ENCODE peak calls at places on chromosomes 3 and 15, in eight cellular contexts. K, T, B, N, Q, X, S and H are unnamed samples.

GRCh38 chr3:106006001-106006400 is 137.2 kb upstream of the CBLB start:
- DNase-seq in K (no peak), T (no peak), B (peak; percentile 87), N (no peak), Q (no peak), X (no peak), S (no peak), H (no peak)

GRCh38 chr3:50167069-50167781 is 12.1 kb downstream of the SEMA3F start:
- DNase-seq in K (no peak), T (peak; percentile 46), B (peak; percentile 36), N (no peak), Q (no peak), X (no peak), S (no peak), H (no peak)

GRCh38 chr15:65101891-65102708 is 12.9 kb downstream of the UBAP1L start:
- DNase-seq in K (no peak), T (peak; percentile 61), B (no peak), N (no peak), Q (no peak), X (no peak), S (no peak), H (no peak)

GRCh38 chr15:31274496-31275330 is 51.9 kb upstream of the KLF13 start:
- DNase-seq in K (no peak), T (peak; percentile 0), B (peak; percentile 3), N (no peak), Q (no peak), X (no peak), S (peak; percentile 15), H (peak; percentile 5)

GRCh38 chr3:161991901-161992300 is 495.3 kb downstream of the OTOL1 start:
- DNase-seq in K (no peak), T (no peak), B (no peak), N (no peak), Q (no peak), X (no peak), S (no peak), H (no peak)

GRCh38 chr3:195182470-195182795 is 88.5 kb downstream of the XXYLT1 start:
- DNase-seq in K (no peak), T (no peak), B (peak; percentile 81), N (peak; percentile 13), Q (no peak), X (no peak), S (no peak), H (no peak)

GRCh38 chr3:102092617-102093466 is 243.5 kb downstream of the NFKBIZ start:
- DNase-seq in K (no peak), T (no peak), B (peak; percentile 67), N (no peak), Q (no peak), X (no peak), S (no peak), H (no peak)

GRCh38 chr3:126620743-126621142 is 34.2 kb downstream of the TXNRD3 start:
- DNase-seq in K (no peak), T (no peak), B (no peak), N (no peak), Q (no peak), X (no peak), S (no peak), H (no peak)

GRCh38 chr3:124094496-124094895 is 102.6 kb upstream of the ROPN1 start:
- DNase-seq in K (no peak), T (no peak), B (no peak), N (no peak), Q (no peak), X (no peak), S (no peak), H (no peak)

GRCh38 chr3:100086401-100086800 is 27.9 kb downstream of the FILIP1L start:
- DNase-seq in K (no peak), T (no peak), B (no peak), N (no peak), Q (no peak), X (no peak), S (no peak), H (no peak)

GRCh38 chr3:119559441-119559963 is at the start of gene CD80:
- DNase-seq in K (peak; percentile 44), T (peak; percentile 57), B (peak; percentile 38), N (peak; percentile 44), Q (peak; percentile 59), X (peak; percentile 30), S (no peak), H (peak; percentile 41)

GRCh38 chr15:89122532-89123525 is 34.6 kb downstream of the ABHD2 start:
- DNase-seq in K (no peak), T (no peak), B (peak; percentile 65), N (no peak), Q (no peak), X (no peak), S (no peak), H (no peak)

GRCh38 chr3:126049289-126050049 is 34.5 kb downstream of the SLC41A3 start:
- DNase-seq in K (no peak), T (no peak), B (no peak), N (no peak), Q (no peak), X (no peak), S (no peak), H (no peak)

GRCh38 chr3:171132873-171133272 is 106.4 kb upstream of the SLC2A2 start:
- DNase-seq in K (no peak), T (no peak), B (peak; percentile 85), N (no peak), Q (no peak), X (no peak), S (no peak), H (no peak)

GRCh38 chr3:8538904-8539303 is 37.3 kb downstream of the LMCD1 start:
- DNase-seq in K (no peak), T (no peak), B (peak; percentile 92), N (no peak), Q (no peak), X (no peak), S (no peak), H (no peak)

GRCh38 chr3:34015204-34016142 is 217.0 kb downstream of the PDCD6IP start:
- DNase-seq in K (no peak), T (peak; percentile 43), B (peak; percentile 39), N (no peak), Q (peak; percentile 62), X (no peak), S (no peak), H (peak; percentile 55)

GRCh38 chr3:132405188-132405587 is 12.1 kb upstream of the DNAJC13 start:
- DNase-seq in K (no peak), T (no peak), B (no peak), N (no peak), Q (no peak), X (no peak), S (no peak), H (no peak)

GRCh38 chr3:4899654-4900236 is 79.5 kb upstream of the BHLHE40 start:
- DNase-seq in K (no peak), T (no peak), B (no peak), N (no peak), Q (no peak), X (no peak), S (no peak), H (no peak)

DNA sequence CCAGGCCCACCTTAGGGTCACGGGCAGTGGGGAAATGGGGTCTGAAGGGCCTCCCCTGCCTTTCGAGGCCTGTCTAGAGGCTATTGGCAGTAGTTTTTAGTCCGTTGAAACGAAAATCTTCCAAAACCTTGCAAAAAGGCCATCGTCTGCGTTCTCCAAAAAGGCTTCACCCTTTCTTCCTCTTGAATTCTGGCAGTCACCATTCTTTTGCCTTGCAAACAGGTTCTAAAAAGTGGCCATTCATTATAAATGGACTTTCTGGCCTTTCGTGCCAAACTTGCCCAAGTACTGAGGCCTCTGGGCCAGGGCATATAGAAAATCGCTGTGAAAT is 367 bp upstream of the TARS3 start:
- DNase-seq in K (no peak), T (no peak), B (no peak), N (no peak), Q (no peak), X (no peak), S (no peak), H (no peak)
- H3K4me3 ChIP-seq in K (no peak overlapping the region), T (no peak overlapping the region), B (peak overlapping the region; percentile 6), N (no peak overlapping the region), Q (peak overlapping the region; percentile 19), X (peak overlapping the region; percentile 21), S (peak overlapping the region; percentile 86), H (no peak overlapping the region)

DNA sequence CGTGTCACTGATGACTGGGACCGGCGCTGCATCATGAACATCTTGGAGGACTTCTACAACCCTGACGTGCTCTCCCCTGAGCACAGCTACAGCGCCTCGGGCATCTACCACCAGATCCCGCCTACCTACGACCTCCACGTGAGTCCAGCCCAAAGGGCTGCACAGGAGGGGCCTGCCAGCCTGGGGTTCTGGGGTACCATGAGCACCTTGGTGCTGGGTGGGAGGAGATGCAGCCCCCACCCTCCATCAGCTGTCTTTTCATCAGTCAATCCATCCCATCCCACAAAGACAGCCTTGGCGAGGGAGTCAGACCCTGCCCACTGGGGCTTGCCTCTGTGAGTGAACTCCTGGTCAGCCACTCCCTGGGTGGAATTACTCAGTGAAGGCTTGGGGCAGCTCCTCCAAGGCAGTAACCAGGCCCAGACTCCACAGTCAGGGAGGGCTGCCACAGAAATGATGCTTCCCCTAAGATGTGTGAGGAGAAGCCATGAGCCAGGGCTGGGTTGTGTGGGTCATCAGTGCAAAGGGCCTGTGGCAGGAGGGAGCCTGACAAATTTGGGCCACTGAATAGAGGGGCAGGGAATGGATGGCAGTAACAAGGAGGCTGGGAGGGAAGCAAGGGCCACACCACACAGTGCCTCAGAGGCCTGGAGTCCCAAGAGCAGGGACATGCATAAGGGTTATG is 47.9 kb downstream of the SEMA3G start:
- DNase-seq in K (no peak), T (no peak), B (no peak), N (no peak), Q (no peak), X (no peak), S (no peak), H (no peak)
- H3K4me1 ChIP-seq in K (no peaks in the 10 kb centered on the region), T (no peaks in the 10 kb centered on the region), B (no peaks in the 10 kb centered on the region), N (no peaks in the 10 kb centered on the region), Q (peaks cover 19% of the 10 kb centered on the region), X (no peaks in the 10 kb centered on the region), S (no peaks in the 10 kb centered on the region), H (no peaks in the 10 kb centered on the region)

GRCh38 chr3:46955157-46955556 is 21.4 kb downstream of the CCDC12 start:
- DNase-seq in K (no peak), T (no peak), B (no peak), N (no peak), Q (no peak), X (no peak), S (no peak), H (no peak)

GRCh38 chr3:46952813-46953212 is 23.7 kb downstream of the CCDC12 start:
- DNase-seq in K (no peak), T (no peak), B (no peak), N (no peak), Q (no peak), X (no peak), S (no peak), H (no peak)

GRCh38 chr3:46955801-46956259 is 20.7 kb downstream of the CCDC12 start:
- DNase-seq in K (no peak), T (no peak), B (peak; percentile 42), N (no peak), Q (no peak), X (no peak), S (no peak), H (peak; percentile 50)

GRCh38 chr3:46954178-46954577 is 22.4 kb downstream of the CCDC12 start:
- DNase-seq in K (no peak), T (no peak), B (no peak), N (no peak), Q (no peak), X (no peak), S (no peak), H (peak; percentile 41)

GRCh38 chr3:46953265-46954010 is 23.1 kb downstream of the CCDC12 start:
- DNase-seq in K (no peak), T (no peak), B (no peak), N (peak; percentile 30), Q (no peak), X (no peak), S (no peak), H (peak; percentile 76)
- H3K4me3 ChIP-seq in K (peak overlapping the region; percentile 30), T (no peak overlapping the region), B (no peak overlapping the region), N (no peak overlapping the region), Q (no peak overlapping the region), X (no peak overlapping the region), S (no peak overlapping the region), H (no peak overlapping the region)

GRCh38 chr3:12954891-12955650 is 113.7 kb upstream of the RPL32 start:
- DNase-seq in K (no peak), T (no peak), B (no peak), N (no peak), Q (no peak), X (no peak), S (peak; percentile 76), H (peak; percentile 25)
- H3K4me1 ChIP-seq in K (peaks cover 57% of the 10 kb centered on the region), T (peaks cover 6% of the 10 kb centered on the region), B (peaks cover 9% of the 10 kb centered on the region), N (peaks cover 97% of the 10 kb centered on the region), Q (peaks cover 88% of the 10 kb centered on the region), X (peaks cover 48% of the 10 kb centered on the region), S (peaks cover 12% of the 10 kb centered on the region), H (peaks cover 2% of the 10 kb centered on the region)